ENCODE peak calls at places on chromosomes 12 and 14, in eight cellular contexts. C, M, P, E, X, T, L and B are unnamed samples.

GRCh38 chr14:70714055-70714550 is 72.4 kb downstream of the TTC9 start:
- DNase-seq in L (peak), E (peak), T (peak), C (no peak), P (no peak), X (no peak), M (peak), B (no peak)

GRCh38 chr14:58864751-58865519 is 227.2 kb downstream of the DACT1 start:
- DNase-seq in T (peak), E (peak), M (no peak), P (no peak), X (no peak), L (no peak), C (peak), B (no peak)

GRCh38 chr12:122182887-122183587 is at the start of gene LRRC43:
- DNase-seq in T (peak), L (peak), C (no peak), E (no peak), P (peak), X (no peak), M (no peak), B (peak)

GRCh38 chr12:109839444-109839843 is 6.2 kb upstream of the TRPV4 start:
- DNase-seq in E (no peak), P (no peak), X (no peak), C (no peak), M (no peak), L (no peak), T (no peak), B (no peak)

GRCh38 chr12:5258966-5259365 is 172.9 kb upstream of the NTF3 start:
- DNase-seq in T (no peak), P (no peak), X (no peak), E (no peak), C (no peak), L (no peak), M (no peak), B (no peak)

GRCh38 chr14:34604990-34605389 is 25.0 kb downstream of the SNX6 start:
- DNase-seq in M (no peak), L (no peak), E (no peak), C (no peak), X (no peak), T (peak), P (no peak), B (no peak)

GRCh38 chr14:23078692-23079116 is 16.2 kb downstream of the ACIN1 start:
- DNase-seq in M (no peak), E (peak), P (no peak), X (no peak), C (peak), T (peak), L (no peak), B (no peak)

GRCh38 chr14:52268191-52269061 is 928 bp downstream of the PTGDR start:
- DNase-seq in M (peak), P (no peak), T (peak), L (no peak), X (no peak), E (peak), C (no peak), B (no peak)

GRCh38 chr14:60222820-60223219 is 26.2 kb upstream of the PPM1A start:
- DNase-seq in M (no peak), E (peak), T (no peak), P (no peak), L (no peak), X (peak), C (no peak), B (no peak)

GRCh38 chr12:8796831-8797626 is 25.4 kb upstream of the A2ML1 start:
- DNase-seq in C (no peak), M (no peak), L (no peak), T (no peak), X (no peak), P (no peak), E (no peak), B (no peak)

GRCh38 chr14:72692678-72693077 is 201.2 kb downstream of the DPF3 start:
- DNase-seq in L (no peak), C (no peak), P (no peak), X (no peak), E (no peak), T (peak), M (no peak), B (no peak)

GRCh38 chr14:87643005-87643404 is 350.0 kb downstream of the GALC start:
- DNase-seq in L (no peak), C (peak), X (no peak), P (no peak), T (no peak), M (no peak), E (no peak), B (no peak)

GRCh38 chr14:103641181-103641580 is 12.2 kb downstream of the KLC1 start:
- DNase-seq in C (no peak), T (no peak), P (no peak), M (no peak), X (no peak), L (no peak), E (no peak), B (no peak)

GRCh38 chr14:21997300-21997699 is 323.7 kb upstream of the OR4E1 start:
- DNase-seq in X (no peak), T (no peak), L (no peak), M (peak), C (no peak), P (no peak), E (no peak), B (no peak)

GRCh38 chr14:69044965-69045555 is 66.0 kb upstream of the ACTN1 start:
- DNase-seq in X (no peak), P (peak), C (no peak), M (no peak), T (peak), L (no peak), E (peak), B (peak)

GRCh38 chr12:121444842-121445202 is 44.9 kb downstream of the RNF34 start:
- DNase-seq in P (no peak), M (no peak), E (no peak), C (no peak), X (no peak), T (no peak), L (no peak), B (no peak)

GRCh38 chr12:112425582-112426382 is 7.0 kb downstream of the PTPN11 start:
- DNase-seq in E (no peak), L (no peak), P (no peak), C (no peak), M (no peak), X (no peak), T (no peak), B (no peak)

GRCh38 chr14:89721330-89721729 is 233.2 kb downstream of the EFCAB11 start:
- DNase-seq in X (no peak), T (no peak), C (no peak), M (no peak), P (no peak), E (no peak), L (no peak), B (no peak)

GRCh38 chr14:22887260-22887989 is 4.4 kb downstream of the REM2 start:
- DNase-seq in C (peak), L (peak), M (peak), T (peak), E (peak), X (no peak), P (peak), B (peak)

GRCh38 chr12:13428538-13429265 is 232.2 kb downstream of the EMP1 start:
- DNase-seq in M (no peak), P (no peak), E (no peak), X (no peak), L (no peak), C (no peak), T (no peak), B (no peak)

GRCh38 chr14:23670489-23670888 is 34.3 kb downstream of the DHRS2 start:
- DNase-seq in T (no peak), E (no peak), C (no peak), L (no peak), P (no peak), M (no peak), X (no peak), B (no peak)

GRCh38 chr12:20830456-20830855 is 20.0 kb downstream of the SLCO1B3 start:
- DNase-seq in L (no peak), P (no peak), X (no peak), M (no peak), C (no peak), E (no peak), T (no peak), B (no peak)

GRCh38 chr12:90262261-90262660 is 553.6 kb upstream of the ATP2B1 start:
- DNase-seq in C (peak), T (no peak), L (no peak), X (no peak), E (no peak), P (no peak), M (no peak), B (no peak)

GRCh38 chr12:124608451-124608870 is 41.0 kb upstream of the NCOR2 start:
- DNase-seq in P (no peak), T (no peak), E (peak), M (no peak), X (no peak), C (no peak), L (no peak), B (no peak)

GRCh38 chr12:57759360-57759980 is 4.6 kb downstream of the MARCHF9 start:
- DNase-seq in M (peak), L (no peak), X (no peak), P (no peak), C (no peak), E (no peak), T (peak), B (no peak)

GRCh38 chr12:101919447-101919846 is 42.1 kb downstream of the DRAM1 start:
- DNase-seq in L (no peak), C (no peak), M (no peak), X (no peak), T (no peak), P (no peak), E (peak), B (no peak)

GRCh38 chr14:33569844-33570716 is 380.8 kb downstream of the EGLN3 start:
- DNase-seq in P (no peak), E (no peak), X (no peak), M (no peak), C (no peak), L (no peak), T (peak), B (no peak)

GRCh38 chr14:53509227-53509822 is 356.2 kb upstream of the DDHD1 start:
- DNase-seq in X (no peak), T (no peak), E (peak), L (no peak), P (peak), C (no peak), M (no peak), B (peak)